ENCODE peak calls at places on chromosomes 7 and 10, in nine cellular contexts. One of them, this sample, is unnamed.

GRCh38 chr10:132765435-132765834 is 20.5 kb downstream of the NKX6-2 start:
- DNase-seq in A549: no peak
- DNase-seq in WTC11: no peak
- DNase-seq in mesothelial cell of epicardium: no peak
- DNase-seq in endothelial cell of umbilical vein: no peak
- DNase-seq in GM10248: no peak
- DNase-seq in endothelial cell: no peak
- DNase-seq in AG09319: no peak
- DNase-seq in GM23338: no peak
- DNase-seq in this sample: no peak

GRCh38 chr10:73810735-73811465 is 498 bp downstream of the NDST2 start:
- DNase-seq in GM23338: peak
- DNase-seq in endothelial cell of umbilical vein: peak
- DNase-seq in A549: peak
- DNase-seq in mesothelial cell of epicardium: peak
- DNase-seq in endothelial cell: peak
- DNase-seq in AG09319: no peak
- DNase-seq in GM10248: peak
- DNase-seq in WTC11: peak
- DNase-seq in this sample: peak

GRCh38 chr7:126700807-126701604 is 551.7 kb downstream of the GRM8 start:
- DNase-seq in mesothelial cell of epicardium: no peak
- DNase-seq in A549: peak
- DNase-seq in GM10248: peak
- DNase-seq in endothelial cell of umbilical vein: peak
- DNase-seq in AG09319: peak
- DNase-seq in GM23338: peak
- DNase-seq in WTC11: peak
- DNase-seq in endothelial cell: peak
- DNase-seq in this sample: no peak

GRCh38 chr10:10209152-10209551 is 808.5 kb upstream of the CELF2 start:
- DNase-seq in A549: no peak
- DNase-seq in GM23338: no peak
- DNase-seq in GM10248: no peak
- DNase-seq in AG09319: peak
- DNase-seq in endothelial cell: no peak
- DNase-seq in endothelial cell of umbilical vein: no peak
- DNase-seq in mesothelial cell of epicardium: no peak
- DNase-seq in WTC11: no peak
- DNase-seq in this sample: no peak

GRCh38 chr7:24476227-24476626 is 97.0 kb upstream of the PALS2 start:
- DNase-seq in endothelial cell: no peak
- DNase-seq in GM10248: no peak
- DNase-seq in WTC11: no peak
- DNase-seq in A549: no peak
- DNase-seq in mesothelial cell of epicardium: no peak
- DNase-seq in GM23338: no peak
- DNase-seq in endothelial cell of umbilical vein: no peak
- DNase-seq in AG09319: no peak
- DNase-seq in this sample: no peak

GRCh38 chr10:37479469-37479868 is 354.1 kb downstream of the ANKRD30A start:
- DNase-seq in AG09319: no peak
- DNase-seq in WTC11: no peak
- DNase-seq in GM23338: no peak
- DNase-seq in mesothelial cell of epicardium: no peak
- DNase-seq in A549: no peak
- DNase-seq in GM10248: no peak
- DNase-seq in endothelial cell of umbilical vein: no peak
- DNase-seq in endothelial cell: no peak
- DNase-seq in this sample: no peak

GRCh38 chr10:45154481-45154880 is 153.8 kb downstream of the ZNF22 start:
- DNase-seq in GM10248: no peak
- DNase-seq in GM23338: no peak
- DNase-seq in endothelial cell of umbilical vein: no peak
- DNase-seq in A549: no peak
- DNase-seq in mesothelial cell of epicardium: no peak
- DNase-seq in WTC11: no peak
- DNase-seq in AG09319: no peak
- DNase-seq in endothelial cell: no peak
- DNase-seq in this sample: no peak

GRCh38 chr10:102007802-102008201 is 48.2 kb downstream of the ARMH3 start:
- DNase-seq in endothelial cell: no peak
- DNase-seq in AG09319: no peak
- DNase-seq in GM10248: no peak
- DNase-seq in A549: no peak
- DNase-seq in mesothelial cell of epicardium: no peak
- DNase-seq in endothelial cell of umbilical vein: no peak
- DNase-seq in WTC11: no peak
- DNase-seq in GM23338: no peak
- DNase-seq in this sample: no peak

GRCh38 chr7:117645456-117646181 is 165.8 kb downstream of the CFTR start:
- DNase-seq in GM10248: no peak
- DNase-seq in endothelial cell: no peak
- DNase-seq in GM23338: no peak
- DNase-seq in mesothelial cell of epicardium: no peak
- DNase-seq in endothelial cell of umbilical vein: peak
- DNase-seq in AG09319: peak
- DNase-seq in A549: peak
- DNase-seq in WTC11: no peak
- DNase-seq in this sample: no peak

GRCh38 chr7:37096341-37096740 is 352.3 kb downstream of the ELMO1 start:
- DNase-seq in A549: no peak
- DNase-seq in endothelial cell: no peak
- DNase-seq in WTC11: no peak
- DNase-seq in endothelial cell of umbilical vein: no peak
- DNase-seq in GM10248: no peak
- DNase-seq in GM23338: no peak
- DNase-seq in mesothelial cell of epicardium: no peak
- DNase-seq in AG09319: no peak
- DNase-seq in this sample: no peak

GRCh38 chr7:84844771-84845170 is 342.1 kb downstream of the SEMA3D start:
- DNase-seq in AG09319: no peak
- DNase-seq in GM10248: no peak
- DNase-seq in A549: no peak
- DNase-seq in GM23338: no peak
- DNase-seq in endothelial cell: no peak
- DNase-seq in WTC11: no peak
- DNase-seq in mesothelial cell of epicardium: no peak
- DNase-seq in endothelial cell of umbilical vein: no peak
- DNase-seq in this sample: no peak

GRCh38 chr7:92953657-92954056 is 117.3 kb upstream of the CDK6 start:
- DNase-seq in GM10248: no peak
- DNase-seq in AG09319: no peak
- DNase-seq in endothelial cell of umbilical vein: no peak
- DNase-seq in WTC11: no peak
- DNase-seq in GM23338: peak
- DNase-seq in mesothelial cell of epicardium: no peak
- DNase-seq in A549: peak
- DNase-seq in endothelial cell: no peak
- DNase-seq in this sample: no peak

GRCh38 chr7:47103498-47104205 is 478.3 kb downstream of the TNS3 start:
- DNase-seq in GM23338: peak
- DNase-seq in WTC11: no peak
- DNase-seq in endothelial cell of umbilical vein: no peak
- DNase-seq in AG09319: no peak
- DNase-seq in GM10248: no peak
- DNase-seq in mesothelial cell of epicardium: no peak
- DNase-seq in endothelial cell: no peak
- DNase-seq in A549: no peak
- DNase-seq in this sample: no peak

GRCh38 chr7:73738612-73739386 is at the start of gene ABHD11:
- DNase-seq in A549: peak
- DNase-seq in WTC11: peak
- DNase-seq in endothelial cell of umbilical vein: peak
- DNase-seq in GM23338: peak
- DNase-seq in GM10248: peak
- DNase-seq in mesothelial cell of epicardium: peak
- DNase-seq in endothelial cell: peak
- DNase-seq in AG09319: peak
- DNase-seq in this sample: peak

GRCh38 chr7:65475734-65476319 is 102.2 kb downstream of the ZNF92 start:
- DNase-seq in endothelial cell: peak
- DNase-seq in A549: no peak
- DNase-seq in GM23338: no peak
- DNase-seq in mesothelial cell of epicardium: no peak
- DNase-seq in GM10248: peak
- DNase-seq in AG09319: no peak
- DNase-seq in endothelial cell of umbilical vein: peak
- DNase-seq in WTC11: no peak
- DNase-seq in this sample: no peak

GRCh38 chr7:156858523-156858922 is 34.5 kb downstream of the LMBR1 start:
- DNase-seq in GM23338: no peak
- DNase-seq in endothelial cell: no peak
- DNase-seq in mesothelial cell of epicardium: no peak
- DNase-seq in A549: no peak
- DNase-seq in WTC11: no peak
- DNase-seq in GM10248: no peak
- DNase-seq in AG09319: no peak
- DNase-seq in endothelial cell of umbilical vein: no peak
- DNase-seq in this sample: no peak

GRCh38 chr10:54940418-54940817 is 139.4 kb upstream of the PCDH15 start:
- DNase-seq in mesothelial cell of epicardium: no peak
- DNase-seq in WTC11: no peak
- DNase-seq in A549: peak
- DNase-seq in endothelial cell of umbilical vein: peak
- DNase-seq in GM10248: no peak
- DNase-seq in GM23338: no peak
- DNase-seq in AG09319: no peak
- DNase-seq in endothelial cell: no peak
- DNase-seq in this sample: no peak
- TF ChIP-seq CTCF in mesothelial cell of epicardium: no peak
- TF ChIP-seq CTCF in WTC11: no peak
- TF ChIP-seq CTCF in A549: no peak
- TF ChIP-seq CTCF in endothelial cell of umbilical vein: no peak
- TF ChIP-seq CTCF in GM10248: peak
- TF ChIP-seq CTCF in GM23338: no peak
- TF ChIP-seq CTCF in AG09319: no peak
- TF ChIP-seq CTCF in endothelial cell: no peak
- TF ChIP-seq CTCF in this sample: no peak

DNA sequence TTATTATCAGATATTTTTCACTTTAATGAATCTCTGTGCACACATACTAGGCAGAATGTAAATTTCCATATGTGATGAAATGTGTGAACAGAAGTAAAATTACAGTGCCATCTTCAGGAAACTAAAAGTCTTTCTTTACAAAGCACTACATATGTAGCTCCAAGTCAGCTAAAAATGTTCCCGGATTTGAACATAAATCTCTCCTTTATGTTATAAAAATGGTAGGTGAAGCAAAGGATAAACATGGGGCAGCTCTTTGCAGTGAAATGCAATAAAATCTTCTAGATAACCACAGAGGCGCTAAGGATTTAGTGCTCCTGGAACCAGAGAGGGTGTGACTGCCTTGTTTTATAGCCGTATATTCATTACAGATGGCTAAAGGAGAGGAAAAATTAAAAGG is 104.9 kb upstream of the C7orf33 start:
- DNase-seq in endothelial cell: no peak
- DNase-seq in GM10248: no peak
- DNase-seq in WTC11: no peak
- DNase-seq in endothelial cell of umbilical vein: no peak
- DNase-seq in mesothelial cell of epicardium: no peak
- DNase-seq in GM23338: no peak
- DNase-seq in AG09319: no peak
- DNase-seq in A549: no peak
- DNase-seq in this sample: no peak
- TF ChIP-seq CTCF in endothelial cell: no peak
- TF ChIP-seq CTCF in GM10248: no peak
- TF ChIP-seq CTCF in WTC11: no peak
- TF ChIP-seq CTCF in endothelial cell of umbilical vein: no peak
- TF ChIP-seq CTCF in mesothelial cell of epicardium: no peak
- TF ChIP-seq CTCF in GM23338: no peak
- TF ChIP-seq CTCF in AG09319: no peak
- TF ChIP-seq CTCF in A549: peak
- TF ChIP-seq CTCF in this sample: no peak

GRCh38 chr7:43869898-43870240 is 552 bp upstream of the MRPS24 start:
- DNase-seq in GM23338: peak
- DNase-seq in GM10248: no peak
- DNase-seq in mesothelial cell of epicardium: no peak
- DNase-seq in AG09319: peak
- DNase-seq in A549: peak
- DNase-seq in WTC11: no peak
- DNase-seq in endothelial cell of umbilical vein: no peak
- DNase-seq in endothelial cell: no peak
- DNase-seq in this sample: no peak

GRCh38 chr7:43868681-43869017 is 668 bp downstream of the MRPS24 start:
- DNase-seq in endothelial cell of umbilical vein: peak
- DNase-seq in endothelial cell: no peak
- DNase-seq in GM23338: no peak
- DNase-seq in mesothelial cell of epicardium: no peak
- DNase-seq in AG09319: no peak
- DNase-seq in WTC11: no peak
- DNase-seq in A549: no peak
- DNase-seq in GM10248: no peak
- DNase-seq in this sample: no peak

GRCh38 chr7:43870316-43870715 is 999 bp upstream of the MRPS24 start:
- DNase-seq in GM10248: no peak
- DNase-seq in endothelial cell: no peak
- DNase-seq in A549: no peak
- DNase-seq in mesothelial cell of epicardium: no peak
- DNase-seq in AG09319: no peak
- DNase-seq in endothelial cell of umbilical vein: no peak
- DNase-seq in GM23338: no peak
- DNase-seq in WTC11: no peak
- DNase-seq in this sample: no peak

GRCh38 chr7:43868181-43868580 is 1.1 kb downstream of the MRPS24 start:
- DNase-seq in GM10248: no peak
- DNase-seq in A549: no peak
- DNase-seq in WTC11: no peak
- DNase-seq in endothelial cell of umbilical vein: no peak
- DNase-seq in endothelial cell: no peak
- DNase-seq in AG09319: no peak
- DNase-seq in GM23338: no peak
- DNase-seq in mesothelial cell of epicardium: no peak
- DNase-seq in this sample: no peak

GRCh38 chr7:43869018-43869897 is at the start of gene MRPS24:
- DNase-seq in GM10248: peak
- DNase-seq in mesothelial cell of epicardium: peak
- DNase-seq in endothelial cell: peak
- DNase-seq in AG09319: peak
- DNase-seq in A549: peak
- DNase-seq in endothelial cell of umbilical vein: peak
- DNase-seq in WTC11: peak
- DNase-seq in GM23338: peak
- DNase-seq in this sample: peak
- TF ChIP-seq CTCF in GM10248: no peak
- TF ChIP-seq CTCF in mesothelial cell of epicardium: no peak
- TF ChIP-seq CTCF in endothelial cell: no peak
- TF ChIP-seq CTCF in AG09319: no peak
- TF ChIP-seq CTCF in A549: no peak
- TF ChIP-seq CTCF in endothelial cell of umbilical vein: no peak
- TF ChIP-seq CTCF in WTC11: no peak
- TF ChIP-seq CTCF in GM23338: no peak
- TF ChIP-seq CTCF in this sample: no peak

DNA sequence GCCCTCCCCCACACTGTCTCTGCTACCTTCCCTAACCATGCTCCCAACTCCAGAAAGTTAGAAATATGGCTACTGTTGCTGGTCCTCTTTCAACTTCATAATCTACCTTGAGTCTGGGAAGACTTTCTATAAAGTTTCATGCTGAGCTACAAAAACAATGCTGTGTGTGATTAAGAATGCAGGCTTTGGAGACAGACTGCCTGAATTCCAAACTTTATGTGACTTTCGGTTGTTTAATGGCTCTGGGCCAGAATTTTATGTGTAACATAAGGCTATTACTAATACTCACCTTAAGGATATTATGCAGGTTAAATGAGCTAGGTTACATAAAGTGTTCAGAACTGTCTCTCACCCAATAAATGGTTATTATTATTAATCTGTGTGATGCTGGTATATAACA is 19.1 kb downstream of the BET1 start:
- DNase-seq in GM23338: no peak
- DNase-seq in mesothelial cell of epicardium: no peak
- DNase-seq in endothelial cell of umbilical vein: no peak
- DNase-seq in GM10248: no peak
- DNase-seq in WTC11: no peak
- DNase-seq in AG09319: no peak
- DNase-seq in endothelial cell: no peak
- DNase-seq in A549: no peak
- DNase-seq in this sample: no peak
- TF ChIP-seq CTCF in GM23338: no peak
- TF ChIP-seq CTCF in mesothelial cell of epicardium: no peak
- TF ChIP-seq CTCF in endothelial cell of umbilical vein: no peak
- TF ChIP-seq CTCF in GM10248: no peak
- TF ChIP-seq CTCF in WTC11: no peak
- TF ChIP-seq CTCF in AG09319: no peak
- TF ChIP-seq CTCF in endothelial cell: no peak
- TF ChIP-seq CTCF in A549: no peak
- TF ChIP-seq CTCF in this sample: no peak

This sample was measured in progenitor cell of endocrine pancreas.